ENCODE peak calls at places on chromosomes 4 and X, in seven cellular contexts. Q is PC-3; D is GM13976; B is A673; A is activated CD4-positive, CD25-positive, alpha-beta regulatory T cell treated with anti-CD3 and anti-CD28 coated beads, Interleukin-2, amount 50 U/mL, for 72 hours; K is AG20443; T is HT1080. Z is an unnamed sample.

GRCh38 chr4:6031831-6032230 is 13.6 kb upstream of the C4orf50 start:
- DNase-seq in Q (no peak), D (no peak), B (no peak), A (no peak), K (no peak), T (no peak), Z (no peak)

GRCh38 chr4:102449751-102450352 is 51.3 kb upstream of the NFKB1 start:
- DNase-seq in Q (peak), D (peak), B (peak), A (no peak), K (peak), T (peak), Z (peak)

GRCh38 chrX:70168238-70169188 is 8.8 kb upstream of the DGAT2L6 start:
- DNase-seq in Q (peak), D (no peak), B (peak), A (no peak), K (peak), T (peak), Z (peak)

GRCh38 chrX:56787734-56788152 is 58.7 kb downstream of the NBDY start:
- DNase-seq in Q (no peak), D (no peak), B (no peak), A (no peak), K (no peak), T (no peak), Z (no peak)

GRCh38 chr4:89898304-89898716 is 3.7 kb downstream of the MMRN1 start:
- DNase-seq in Q (no peak), D (no peak), B (no peak), A (no peak), K (no peak), T (no peak), Z (no peak)

GRCh38 chrX:18410038-18410437 is 15.4 kb upstream of the CDKL5 start:
- DNase-seq in Q (peak), D (no peak), B (peak), A (no peak), K (no peak), T (no peak), Z (peak)

GRCh38 chrX:2497961-2498780 is 2.6 kb downstream of the DHRSX start:
- DNase-seq in Q (no peak), D (no peak), B (no peak), A (no peak), K (peak), T (no peak), Z (no peak)

GRCh38 chr4:140252144-140252741 is 98.3 kb upstream of the MAML3 start:
- DNase-seq in Q (peak), D (peak), B (peak), A (no peak), K (no peak), T (peak), Z (no peak)

GRCh38 chrX:39996561-39996960 is 101.2 kb downstream of the BCOR start:
- DNase-seq in Q (no peak), D (no peak), B (no peak), A (no peak), K (no peak), T (no peak), Z (no peak)

GRCh38 chr4:4672397-4672796 is 130.5 kb upstream of the STX18 start:
- DNase-seq in Q (no peak), D (no peak), B (no peak), A (no peak), K (no peak), T (no peak), Z (no peak)

GRCh38 chrX:120238947-120239346 is 11.7 kb upstream of the ZBTB33 start:
- DNase-seq in Q (no peak), D (no peak), B (no peak), A (no peak), K (no peak), T (no peak), Z (no peak)

Z was measured in MCF 10A.